ENCODE peak calls at places on chromosome 19, in ten cellular contexts. K is breast epithelium, B is suprapubic skin, F is GM12878, V is stomach, G is transverse colon, S is HepG2, W is K562, C is HCT116, X is endothelial cell of umbilical vein. I is an unnamed sample.

GRCh38 chr19:14758816-14759215 is 19.5 kb downstream of the ADGRE2 start:
- DNase-seq in W (no peak), V (no peak), G (no peak), S (no peak), B (peak), X (no peak), C (no peak), K (no peak), F (no peak), I (peak)

GRCh38 chr19:48458016-48458415 is 2.6 kb downstream of the KCNJ14 start:
- DNase-seq in B (no peak), W (no peak), C (no peak), F (no peak), V (no peak), S (no peak), K (no peak), X (no peak), G (no peak), I (no peak)

GRCh38 chr19:48415395-48415794 is 21.9 kb downstream of the GRIN2D start:
- DNase-seq in K (peak), S (peak), B (peak), X (peak), C (peak), W (peak), F (no peak), V (peak), G (peak), I (peak)

GRCh38 chr19:4916292-4917082 is 7.2 kb downstream of the UHRF1 start:
- DNase-seq in K (no peak), B (peak), G (peak), S (no peak), C (no peak), X (peak), F (no peak), W (no peak), V (no peak), I (peak)

GRCh38 chr19:51607077-51607476 is 23.1 kb downstream of the SIGLEC5 start:
- DNase-seq in C (no peak), W (no peak), G (peak), X (no peak), S (no peak), F (peak), V (no peak), B (no peak), K (no peak), I (peak)

GRCh38 chr19:5593963-5594255 is 26.2 kb upstream of the TINCR start:
- DNase-seq in V (no peak), C (no peak), S (no peak), B (no peak), W (no peak), G (no peak), K (no peak), X (no peak), F (no peak), I (no peak)

GRCh38 chr19:23440791-23441190 is 45.5 kb upstream of the ZNF91 start:
- DNase-seq in B (no peak), F (no peak), W (peak), G (no peak), K (no peak), C (no peak), X (no peak), V (no peak), S (no peak), I (no peak)

GRCh38 chr19:4066682-4067395 is at the start of gene ZBTB7A:
- DNase-seq in V (peak), G (peak), S (peak), X (peak), W (peak), C (peak), F (no peak), B (peak), K (peak), I (peak)

GRCh38 chr19:31338069-31338767 is 11.0 kb downstream of the TSHZ3 start:
- DNase-seq in K (no peak), B (no peak), W (peak), V (no peak), S (peak), C (no peak), F (no peak), X (no peak), G (peak), I (no peak)

GRCh38 chr19:51127755-51128154 is 3.0 kb downstream of the SIGLEC9 start:
- DNase-seq in F (no peak), S (no peak), K (no peak), V (no peak), X (no peak), B (peak), C (no peak), G (peak), W (peak), I (peak)

GRCh38 chr19:46495789-46496099 is at the start of gene PNMA8B:
- DNase-seq in K (peak), W (peak), X (no peak), V (no peak), S (no peak), F (no peak), B (no peak), G (no peak), C (no peak), I (peak)

GRCh38 chr19:32339988-32340874 is 5.2 kb upstream of the ZNF507 start:
- DNase-seq in V (peak), W (peak), K (no peak), G (peak), S (peak), X (peak), B (no peak), F (no peak), C (no peak), I (peak)

GRCh38 chr19:33705090-33705847 is 83.5 kb downstream of the CHST8 start:
- DNase-seq in W (no peak), C (no peak), S (no peak), V (no peak), F (no peak), X (no peak), G (no peak), K (no peak), B (peak), I (peak)

GRCh38 chr19:37304884-37305255 is 66.0 kb upstream of the ZNF527 start:
- DNase-seq in G (no peak), W (no peak), S (no peak), F (no peak), B (no peak), V (no peak), K (no peak), C (no peak), X (no peak), I (no peak)

GRCh38 chr19:18098891-18099622 is 1.5 kb downstream of the MAST3 start:
- DNase-seq in K (no peak), C (no peak), X (no peak), B (no peak), F (peak), S (no peak), V (peak), G (peak), W (peak), I (peak)

GRCh38 chr19:4157164-4157563 is 3.7 kb downstream of the CREB3L3 start:
- DNase-seq in G (no peak), F (no peak), B (no peak), C (no peak), V (no peak), S (no peak), W (no peak), X (no peak), K (no peak), I (no peak)

GRCh38 chr19:38793186-38793585 is 4.2 kb downstream of the LGALS7B start:
- DNase-seq in W (no peak), K (no peak), C (no peak), V (no peak), G (no peak), X (no peak), B (no peak), S (no peak), F (no peak), I (no peak)

GRCh38 chr19:2055871-2056809 is 5.1 kb upstream of the MKNK2 start:
- DNase-seq in C (peak), V (no peak), X (peak), F (no peak), S (no peak), W (peak), G (peak), B (peak), K (peak), I (peak)

GRCh38 chr19:2050991-2051770 is at the start of gene MKNK2:
- DNase-seq in W (peak), F (no peak), G (peak), S (peak), K (peak), V (peak), C (no peak), B (peak), X (peak), I (peak)

GRCh38 chr19:2054763-2055162 is 3.7 kb upstream of the MKNK2 start:
- DNase-seq in K (no peak), S (no peak), V (no peak), C (no peak), G (peak), B (peak), F (no peak), W (no peak), X (no peak), I (peak)

GRCh38 chr19:2051771-2052704 is 994 bp upstream of the MKNK2 start:
- DNase-seq in F (peak), B (peak), K (no peak), C (no peak), G (peak), X (no peak), V (peak), S (no peak), W (no peak), I (peak)

DNA sequence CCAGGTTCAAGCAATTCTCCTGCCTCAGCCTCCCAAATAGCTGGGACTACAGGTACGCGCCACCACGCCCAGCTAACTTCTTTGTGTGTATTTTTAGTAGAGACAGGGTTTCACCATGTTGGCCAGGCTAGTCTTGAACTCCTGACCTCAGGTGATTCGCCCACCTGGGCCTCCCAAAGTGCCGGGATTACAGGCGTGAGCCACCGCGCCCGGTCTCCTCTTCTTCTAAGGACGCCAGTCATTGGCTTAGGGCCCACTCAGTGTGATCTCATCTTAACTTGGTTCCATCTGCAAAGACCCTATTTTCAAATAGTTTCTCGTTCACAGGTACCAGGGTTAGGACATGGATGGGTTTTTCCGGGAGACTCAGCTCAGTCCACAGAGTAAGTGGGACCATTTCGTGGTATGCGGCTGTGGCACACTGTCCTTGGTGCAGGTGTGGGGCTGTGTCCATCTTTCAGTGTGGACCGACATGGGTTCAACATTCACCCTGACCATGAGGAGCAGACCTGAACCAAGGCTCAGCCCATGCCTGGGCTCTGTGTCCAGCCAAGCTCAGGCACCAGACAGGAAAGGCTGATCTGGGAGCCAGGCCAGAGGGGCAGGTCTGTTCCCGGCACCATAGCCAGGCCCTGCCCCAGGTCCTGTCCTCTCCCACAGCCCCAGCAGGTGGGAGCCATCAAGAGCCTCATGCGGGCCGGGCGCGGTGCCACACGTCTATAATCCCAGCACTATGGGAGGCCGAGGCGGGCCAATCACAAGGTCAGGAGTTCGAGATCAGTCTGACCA is 2.8 kb upstream of the MKNK2 start:
- DNase-seq in G (peak), C (no peak), S (no peak), X (peak), F (no peak), K (no peak), W (no peak), B (peak), V (peak), I (peak)
- TF ChIP-seq POLR2A in G (no peak), C (no peak), S (no peak), X (no peak), F (no peak), K (no peak), W (no peak), B (no peak), V (no peak), I (no peak)

GRCh38 chr19:13026478-13026999 is 31.3 kb downstream of the NFIX start:
- DNase-seq in G (peak), X (peak), W (no peak), B (no peak), C (no peak), S (peak), F (no peak), V (peak), K (no peak), I (no peak)
- TF ChIP-seq POLR2AphosphoS5 in G (peak), X (no peak), W (no peak), B (no peak), C (no peak), S (no peak), F (no peak), V (peak), K (no peak), I (no peak)

GRCh38 chr19:16365300-16365996 is 40.8 kb downstream of the KLF2 start:
- DNase-seq in C (no peak), F (no peak), S (no peak), K (no peak), B (no peak), V (no peak), X (no peak), G (no peak), W (no peak), I (peak)
- H3K4me3 ChIP-seq in C (no peak), F (peak), S (no peak), K (no peak), B (no peak), V (no peak), X (no peak), G (no peak), W (no peak), I (no peak)

DNA sequence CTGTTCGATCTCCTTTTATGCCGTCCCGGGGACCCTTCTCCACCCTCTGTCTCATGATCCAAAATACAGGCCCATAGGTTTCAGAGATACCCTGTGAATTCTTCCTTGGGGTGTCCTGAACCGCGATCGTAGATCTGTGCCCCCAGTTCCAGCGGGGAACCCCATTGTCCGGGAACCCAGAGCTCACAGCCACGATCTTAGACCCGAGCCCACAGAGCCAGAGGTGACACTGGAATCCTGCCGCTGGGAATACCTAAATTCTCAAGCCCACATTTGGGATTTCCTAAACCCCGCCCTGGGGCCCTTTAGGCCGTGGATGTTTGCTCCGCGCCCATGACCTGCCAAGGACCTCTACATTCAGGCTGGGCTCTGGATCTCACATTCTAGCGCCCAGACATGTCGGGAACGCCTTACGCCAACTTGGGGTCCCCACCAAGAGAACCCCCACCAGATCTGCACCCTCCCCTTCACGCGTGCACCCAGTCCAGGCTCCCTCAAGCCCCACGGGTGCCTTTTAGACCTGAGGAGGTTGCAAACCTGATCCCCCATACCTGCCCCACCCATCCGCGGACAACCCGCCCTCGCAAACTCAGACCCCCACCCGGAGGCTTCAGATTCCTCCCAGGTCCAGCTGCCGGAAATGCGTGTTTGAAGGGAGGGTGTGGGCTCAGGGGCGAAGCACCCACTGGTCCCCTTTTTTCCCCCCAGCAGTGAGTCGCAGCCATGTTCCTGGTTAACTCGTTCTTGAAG is 598 bp downstream of the CAPNS1 start:
- DNase-seq in F (no peak), W (peak), C (no peak), G (peak), S (peak), K (peak), B (peak), V (peak), X (peak), I (no peak)
- TF ChIP-seq POLR2A in F (peak), W (no peak), C (no peak), G (no peak), S (no peak), K (no peak), B (no peak), V (no peak), X (peak), I (no peak)